ENCODE peak calls at places on chromosomes 7 and 10, in nine cellular contexts. G is Right ventricle myocardium superior; C is NCI-H524; B is T-helper 2 cell; A is aorta; S is astrocyte of the cerebellum; X is GDM1; K is stimulated activated CD4-positive, alpha-beta T cell treated with anti-CD3 and anti-CD28 coated beads, Interleukin-2, amount 100 ng/mL, for 48 hours; E is T-helper 17 cell. L is an unnamed sample.
A peak's percentile ranks its signal among the peaks of the same experiment; 100 is the strongest.

GRCh38 chr7:123763191-123763661 is 14.4 kb upstream of the WASL start:
- DNase-seq in G (no peak), C (no peak), B (no peak), A (no peak), S (no peak), X (no peak), K (no peak), E (no peak), L (no peak)

GRCh38 chr7:45703373-45703821 is 129.2 kb downstream of the ADCY1 start:
- DNase-seq in G (no peak), C (no peak), B (no peak), A (no peak), S (no peak), X (no peak), K (no peak), E (no peak), L (no peak)

GRCh38 chr10:81426722-81427121 is 448.3 kb upstream of the NRG3 start:
- DNase-seq in G (no peak), C (no peak), B (no peak), A (no peak), S (no peak), X (no peak), K (no peak), E (no peak), L (no peak)

GRCh38 chr7:11706666-11707605 is 125.1 kb downstream of the THSD7A start:
- DNase-seq in G (no peak), C (no peak), B (no peak), A (no peak), S (no peak), X (no peak), K (no peak), E (no peak), L (no peak)

GRCh38 chr10:31426425-31426824 is 107.4 kb downstream of the ZEB1 start:
- DNase-seq in G (no peak), C (no peak), B (no peak), A (no peak), S (peak; percentile 75), X (no peak), K (no peak), E (no peak), L (peak; percentile 86)

GRCh38 chr7:4136501-4137110 is 545.5 kb upstream of the FOXK1 start:
- DNase-seq in G (no peak), C (no peak), B (no peak), A (peak; percentile 24), S (no peak), X (no peak), K (no peak), E (no peak), L (no peak)

GRCh38 chr7:78265486-78265885 is 466.9 kb downstream of the PHTF2 start:
- DNase-seq in G (no peak), C (no peak), B (no peak), A (no peak), S (no peak), X (no peak), K (no peak), E (no peak), L (no peak)

GRCh38 chr7:149205690-149206381 is 10.5 kb downstream of the ZNF282 start:
- DNase-seq in G (no peak), C (no peak), B (no peak), A (no peak), S (no peak), X (no peak), K (no peak), E (no peak), L (no peak)

GRCh38 chr10:72503241-72503640 is 122.6 kb downstream of the MICU1 start:
- DNase-seq in G (no peak), C (no peak), B (no peak), A (no peak), S (no peak), X (no peak), K (no peak), E (no peak), L (peak; percentile 13)

GRCh38 chr10:69502589-69502988 is 51.3 kb downstream of the TSPAN15 start:
- DNase-seq in G (no peak), C (no peak), B (no peak), A (no peak), S (no peak), X (no peak), K (no peak), E (no peak), L (no peak)

GRCh38 chr7:139999516-139999915 is 63.2 kb downstream of the PARP12 start:
- DNase-seq in G (no peak), C (peak; percentile 6), B (no peak), A (no peak), S (no peak), X (no peak), K (no peak), E (no peak), L (no peak)